ENCODE peak calls at places on chromosomes 16 and 17, in seven cellular contexts. Q is B cell, C is tibial nerve, Y is NCI-H1092, M is hippocampal formation, U is neural progenitor cell, Z is fibroblast of the aortic adventitia. B is an unnamed sample.

GRCh38 chr16:89023621-89024511 is 46.9 kb upstream of the CBFA2T3 start:
- DNase-seq in Q (no peak), C (no peak), Y (no peak), M (no peak), U (no peak), Z (no peak), B (no peak)

GRCh38 chr17:81120149-81120484 is 45.2 kb upstream of the PVALEF start:
- DNase-seq in Q (no peak), C (no peak), Y (no peak), M (no peak), U (peak; percentile 32), Z (no peak), B (no peak)

GRCh38 chr16:88376053-88376834 is 6.5 kb upstream of the ZNF469 start:
- DNase-seq in Q (no peak), C (no peak), Y (no peak), M (peak; percentile 70), U (no peak), Z (no peak), B (no peak)

GRCh38 chr17:50345443-50346312 is at the start of gene XYLT2:
- DNase-seq in Q (peak; percentile 89), C (peak; percentile 76), Y (peak; percentile 68), M (peak; percentile 70), U (peak; percentile 96), Z (peak; percentile 67), B (peak; percentile 84)

GRCh38 chr16:84735846-84736586 is 36.2 kb downstream of the USP10 start:
- DNase-seq in Q (no peak), C (no peak), Y (peak; percentile 49), M (no peak), U (no peak), Z (no peak), B (no peak)

GRCh38 chr16:88983771-88984687 is 7.0 kb upstream of the CBFA2T3 start:
- DNase-seq in Q (peak; percentile 85), C (no peak), Y (no peak), M (no peak), U (no peak), Z (no peak), B (no peak)

GRCh38 chr17:31593806-31594205 is 202.3 kb downstream of the RAB11FIP4 start:
- DNase-seq in Q (no peak), C (no peak), Y (no peak), M (no peak), U (no peak), Z (peak; percentile 41), B (no peak)

GRCh38 chr17:34739386-34739785 is 160.0 kb downstream of the TMEM132E start:
- DNase-seq in Q (peak; percentile 31), C (no peak), Y (no peak), M (no peak), U (no peak), Z (no peak), B (no peak)

GRCh38 chr16:49547448-49547847 is 173.8 kb downstream of the C16orf78 start:
- DNase-seq in Q (no peak), C (no peak), Y (no peak), M (no peak), U (no peak), Z (no peak), B (no peak)

GRCh38 chr16:57185446-57185944 is 344 bp downstream of the PSME3IP1 start:
- DNase-seq in Q (peak; percentile 49), C (no peak), Y (peak; percentile 24), M (no peak), U (peak; percentile 67), Z (peak; percentile 73), B (peak; percentile 84)

GRCh38 chr16:10385725-10386516 is at the start of gene ATF7IP2:
- DNase-seq in Q (peak; percentile 95), C (peak; percentile 38), Y (no peak), M (peak; percentile 55), U (peak; percentile 94), Z (peak; percentile 71), B (peak; percentile 90)

GRCh38 chr16:11219188-11219587 is 36.8 kb downstream of the SOCS1 start:
- DNase-seq in Q (no peak), C (no peak), Y (no peak), M (no peak), U (no peak), Z (no peak), B (peak; percentile 41)

GRCh38 chr16:81451753-81452680 is 7.4 kb downstream of the CMIP start:
- DNase-seq in Q (no peak), C (no peak), Y (no peak), M (peak; percentile 42), U (no peak), Z (no peak), B (no peak)

GRCh38 chr16:50680907-50681885 is at the start of gene SNX20:
- DNase-seq in Q (peak; percentile 79), C (no peak), Y (no peak), M (no peak), U (no peak), Z (no peak), B (no peak)

GRCh38 chr17:32660496-32660895 is 173.7 kb downstream of the CDK5R1 start:
- DNase-seq in Q (no peak), C (no peak), Y (no peak), M (no peak), U (no peak), Z (no peak), B (no peak)

GRCh38 chr17:54785643-54786258 is 114.9 kb upstream of the TOM1L1 start:
- DNase-seq in Q (no peak), C (no peak), Y (no peak), M (no peak), U (no peak), Z (no peak), B (no peak)

GRCh38 chr17:80396680-80397387 is 18.1 kb upstream of the ENDOV start:
- DNase-seq in Q (no peak), C (no peak), Y (no peak), M (no peak), U (no peak), Z (no peak), B (no peak)

GRCh38 chr17:28499684-28500357 is 6.3 kb upstream of the FOXN1 start:
- DNase-seq in Q (no peak), C (no peak), Y (no peak), M (no peak), U (no peak), Z (no peak), B (no peak)

GRCh38 chr17:28700278-28700677 is 11.4 kb downstream of the PROCA1 start:
- DNase-seq in Q (no peak), C (no peak), Y (no peak), M (no peak), U (no peak), Z (no peak), B (no peak)

GRCh38 chr17:48013876-48014602 is 23.6 kb downstream of the COPZ2 start:
- DNase-seq in Q (peak; percentile 14), C (no peak), Y (no peak), M (no peak), U (peak; percentile 38), Z (no peak), B (no peak)

GRCh38 chr17:38701504-38702165 is 3.4 kb upstream of the MLLT6 start:
- DNase-seq in Q (peak; percentile 76), C (no peak), Y (no peak), M (no peak), U (no peak), Z (peak; percentile 41), B (peak; percentile 55)

GRCh38 chr16:79402356-79402755 is 198.2 kb downstream of the MAF start:
- DNase-seq in Q (no peak), C (no peak), Y (no peak), M (no peak), U (no peak), Z (no peak), B (no peak)

GRCh38 chr17:67022451-67022810 is 21.9 kb upstream of the CACNG1 start:
- DNase-seq in Q (no peak), C (no peak), Y (no peak), M (no peak), U (no peak), Z (no peak), B (no peak)

GRCh38 chr17:59829217-59830006 is 63.3 kb downstream of the TUBD1 start:
- DNase-seq in Q (peak; percentile 66), C (no peak), Y (peak; percentile 63), M (no peak), U (no peak), Z (peak; percentile 99), B (peak; percentile 98)

GRCh38 chr16:23508589-23509440 is 1.5 kb downstream of the GGA2 start:
- DNase-seq in Q (no peak), C (no peak), Y (no peak), M (no peak), U (peak; percentile 73), Z (peak; percentile 38), B (peak; percentile 24)

GRCh38 chr17:41339571-41340169 is 11.0 kb downstream of the KRT33A start:
- DNase-seq in Q (no peak), C (no peak), Y (no peak), M (no peak), U (no peak), Z (no peak), B (no peak)

GRCh38 chr16:2428051-2428786 is 1.0 kb upstream of the CCNF start:
- DNase-seq in Q (peak; percentile 56), C (peak; percentile 36), Y (no peak), M (no peak), U (peak; percentile 64), Z (peak; percentile 7), B (peak; percentile 32)

GRCh38 chr16:14444979-14445810 is 184.9 kb downstream of the PARN start:
- DNase-seq in Q (no peak), C (no peak), Y (no peak), M (no peak), U (no peak), Z (no peak), B (no peak)

GRCh38 chr16:87939562-87940423 is 3.5 kb upstream of the CA5A start:
- DNase-seq in Q (peak; percentile 1), C (no peak), Y (no peak), M (no peak), U (no peak), Z (no peak), B (no peak)

GRCh38 chr17:72120878-72121163 is at the start of gene SOX9:
- DNase-seq in Q (no peak), C (peak; percentile 79), Y (peak; percentile 92), M (peak; percentile 93), U (peak; percentile 94), Z (peak; percentile 79), B (peak; percentile 77)

GRCh38 chr17:63930951-63931575 is 1.1 kb downstream of the CD79B start:
- DNase-seq in Q (peak; percentile 81), C (peak; percentile 31), Y (no peak), M (no peak), U (peak; percentile 30), Z (no peak), B (no peak)

GRCh38 chr17:43756176-43756575 is 2.4 kb downstream of the SOST start:
- DNase-seq in Q (no peak), C (no peak), Y (no peak), M (no peak), U (no peak), Z (no peak), B (no peak)

GRCh38 chr16:49593423-49594040 is 219.9 kb downstream of the C16orf78 start:
- DNase-seq in Q (no peak), C (no peak), Y (no peak), M (no peak), U (no peak), Z (no peak), B (no peak)

GRCh38 chr17:80034977-80035686 is 540 bp downstream of the TBC1D16 start:
- DNase-seq in Q (peak; percentile 55), C (no peak), Y (no peak), M (no peak), U (peak; percentile 63), Z (peak; percentile 46), B (peak; percentile 38)

GRCh38 chr16:70252355-70252988 is 732 bp upstream of the EXOSC6 start:
- DNase-seq in Q (no peak), C (no peak), Y (no peak), M (no peak), U (peak; percentile 63), Z (peak; percentile 18), B (peak; percentile 32)

GRCh38 chr16:3863587-3863986 is 16.9 kb downstream of the CREBBP start:
- DNase-seq in Q (no peak), C (no peak), Y (no peak), M (no peak), U (no peak), Z (no peak), B (no peak)

GRCh38 chr16:30185141-30185682 is 1.8 kb downstream of the CORO1A start:
- DNase-seq in Q (no peak), C (no peak), Y (no peak), M (no peak), U (no peak), Z (no peak), B (no peak)

B was measured in cardiac fibroblast.